ENCODE peak calls at places on chromosomes 3 and 15, in seven cellular contexts. C is fibroblast of mammary gland, W is DND-41, A is hepatocyte, H is A549, F is WTC11, M is HL-60. Y is an unnamed sample.

GRCh38 chr15:78680416-78681068 is 39.5 kb upstream of the CHRNB4 start:
- DNase-seq in C (no peak), W (no peak), A (no peak), H (no peak), F (no peak), M (no peak), Y (no peak)

GRCh38 chr15:58066042-58066867 is 744 bp upstream of the ALDH1A2 start:
- DNase-seq in C (peak), W (no peak), A (peak), H (peak), F (peak), M (no peak), Y (peak)

GRCh38 chr15:66424963-66425612 is 38.4 kb downstream of the MAP2K1 start:
- DNase-seq in C (no peak), W (no peak), A (no peak), H (no peak), F (no peak), M (no peak), Y (no peak)

GRCh38 chr3:163273694-163274093 is 1777.1 kb downstream of the OTOL1 start:
- DNase-seq in C (no peak), W (no peak), A (peak), H (no peak), F (no peak), M (no peak), Y (no peak)

GRCh38 chr15:49428392-49429095 is 5.5 kb downstream of the FGF7 start:
- DNase-seq in C (peak), W (no peak), A (no peak), H (no peak), F (no peak), M (no peak), Y (no peak)

GRCh38 chr3:74059301-74059700 is 434.6 kb upstream of the PDZRN3 start:
- DNase-seq in C (no peak), W (no peak), A (no peak), H (no peak), F (no peak), M (no peak), Y (no peak)

GRCh38 chr3:156792114-156792513 is 34.0 kb upstream of the LEKR1 start:
- DNase-seq in C (no peak), W (no peak), A (no peak), H (no peak), F (no peak), M (no peak), Y (no peak)

GRCh38 chr3:45771831-45772230 is 24.5 kb downstream of the SLC6A20 start:
- DNase-seq in C (no peak), W (no peak), A (no peak), H (no peak), F (no peak), M (no peak), Y (no peak)

GRCh38 chr3:127574880-127575878 is 15.4 kb downstream of the TPRA1 start:
- DNase-seq in C (peak), W (peak), A (peak), H (peak), F (peak), M (peak), Y (peak)

GRCh38 chr15:89972085-89972484 is 29.0 kb upstream of the ZNF710 start:
- DNase-seq in C (no peak), W (no peak), A (no peak), H (no peak), F (no peak), M (no peak), Y (no peak)

GRCh38 chr3:72657666-72658065 is 190.6 kb downstream of the SHQ1 start:
- DNase-seq in C (no peak), W (peak), A (no peak), H (no peak), F (no peak), M (no peak), Y (peak)

GRCh38 chr3:52311567-52312119 is 4.5 kb upstream of the DNAH1 start:
- DNase-seq in C (no peak), W (no peak), A (no peak), H (no peak), F (no peak), M (no peak), Y (no peak)

GRCh38 chr3:101224739-101225138 is 95.6 kb downstream of the IMPG2 start:
- DNase-seq in C (no peak), W (no peak), A (no peak), H (no peak), F (no peak), M (no peak), Y (no peak)
- TF ChIP-seq CTCF in C (no peak), W (no peak), A (no peak), H (no peak), F (no peak), M (no peak), Y (no peak)

GRCh38 chr15:71437404-71437803 is 322.1 kb downstream of the THSD4 start:
- DNase-seq in C (no peak), W (no peak), A (no peak), H (no peak), F (no peak), M (no peak), Y (no peak)
- TF ChIP-seq CTCF in C (no peak), W (no peak), A (no peak), H (no peak), F (no peak), M (no peak), Y (no peak)

DNA sequence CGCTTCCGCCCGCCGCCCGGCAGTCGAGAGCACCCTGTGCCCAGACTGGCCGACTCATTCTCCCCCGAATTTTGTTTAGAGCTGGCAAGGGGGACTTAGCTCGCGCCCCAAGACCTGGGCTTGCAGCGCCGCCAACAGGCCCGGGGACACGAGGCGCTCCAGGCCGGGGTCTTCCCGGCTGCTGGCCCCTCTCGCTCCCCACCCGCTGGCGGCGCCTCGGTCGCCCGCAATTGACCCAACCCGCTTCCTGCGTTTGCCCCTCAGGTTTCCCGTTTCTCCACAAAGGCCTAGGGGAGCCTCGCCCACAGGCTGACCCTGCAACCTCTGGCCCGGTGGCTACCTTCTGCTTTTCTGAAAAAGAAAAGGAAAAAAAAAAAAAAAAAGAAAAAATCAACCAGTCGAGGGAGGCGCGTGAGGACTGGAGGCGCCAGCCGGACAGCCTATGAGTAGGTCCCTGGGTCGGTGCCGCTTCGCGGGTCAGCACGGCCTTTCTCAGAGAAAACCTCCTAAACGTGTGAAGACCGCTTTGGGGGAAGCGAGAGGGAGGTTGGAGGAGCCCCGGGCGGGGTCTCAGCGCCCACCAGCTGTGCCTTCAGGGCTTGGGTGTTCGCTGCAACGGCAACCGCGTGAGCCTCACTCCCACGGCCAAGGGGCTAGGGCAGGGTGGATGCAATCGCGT is 7.2 kb downstream of the FOXL2 start:
- DNase-seq in C (no peak), W (no peak), A (no peak), H (no peak), F (peak), M (no peak), Y (no peak)
- TF ChIP-seq CTCF in C (no peak), W (no peak), A (peak), H (no peak), F (no peak), M (no peak), Y (no peak)

GRCh38 chr3:39146611-39147373 is 6.6 kb downstream of the CSRNP1 start:
- DNase-seq in C (peak), W (peak), A (peak), H (peak), F (no peak), M (peak), Y (peak)
- TF ChIP-seq CTCF in C (no peak), W (no peak), A (no peak), H (no peak), F (no peak), M (no peak), Y (no peak)

GRCh38 chr3:125582707-125583106 is 12.6 kb downstream of the OSBPL11 start:
- DNase-seq in C (no peak), W (no peak), A (peak), H (no peak), F (no peak), M (no peak), Y (no peak)
- TF ChIP-seq CTCF in C (no peak), W (peak), A (peak), H (no peak), F (no peak), M (no peak), Y (peak)

GRCh38 chr15:55627730-55628368 is 39.7 kb upstream of the PYGO1 start:
- DNase-seq in C (peak), W (no peak), A (peak), H (peak), F (peak), M (no peak), Y (no peak)
- TF ChIP-seq CTCF in C (no peak), W (no peak), A (no peak), H (no peak), F (no peak), M (no peak), Y (no peak)

GRCh38 chr3:186124618-186125017 is 15.7 kb upstream of the ETV5 start:
- DNase-seq in C (no peak), W (no peak), A (no peak), H (no peak), F (no peak), M (no peak), Y (no peak)
- TF ChIP-seq CTCF in C (no peak), W (no peak), A (no peak), H (no peak), F (no peak), M (no peak), Y (no peak)

Y was measured in activated CD8-positive, alpha-beta T cell treated with anti-CD3 and anti-CD28 coated beads for 36 hours.